ENCODE peak calls at places on chromosomes 16 and 17, in eight cellular contexts. E, R, C, I, Q, A, D and M are unnamed samples.

GRCh38 chr16:50360033-50360778 is 8.6 kb downstream of the BRD7 start:
- DNase-seq in Q (peak), R (peak), D (no peak), C (peak), I (no peak), A (peak), E (peak), M (peak)

GRCh38 chr17:14886200-14886739 is 378.9 kb downstream of the PMP22 start:
- DNase-seq in C (no peak), D (no peak), Q (peak), E (no peak), I (no peak), R (no peak), A (no peak), M (peak)

GRCh38 chr17:77287432-77288068 is 146.8 kb downstream of the SEC14L1 start:
- DNase-seq in D (no peak), R (peak), A (peak), E (peak), Q (peak), C (peak), I (peak), M (peak)

GRCh38 chr17:30543456-30543855 is 66.2 kb downstream of the GOSR1 start:
- DNase-seq in I (no peak), Q (no peak), C (no peak), R (no peak), E (no peak), A (peak), D (no peak), M (no peak)

GRCh38 chr17:1714980-1715802 is 5.0 kb upstream of the TLCD2 start:
- DNase-seq in I (peak), A (peak), Q (peak), D (peak), R (peak), C (peak), E (peak), M (peak)

GRCh38 chr17:79020631-79021301 is 3.2 kb upstream of the C1QTNF1 start:
- DNase-seq in Q (peak), E (no peak), I (no peak), A (no peak), C (no peak), D (no peak), R (no peak), M (peak)

GRCh38 chr16:57882797-57883196 is 80.5 kb upstream of the KIFC3 start:
- DNase-seq in D (no peak), C (no peak), E (no peak), A (no peak), R (peak), I (no peak), Q (peak), M (no peak)

GRCh38 chr17:41957058-41957868 is 9.3 kb upstream of the CNP start:
- DNase-seq in C (no peak), E (no peak), Q (no peak), R (peak), D (no peak), I (no peak), A (no peak), M (no peak)

GRCh38 chr16:79628501-79628975 is 28.0 kb upstream of the MAF start:
- DNase-seq in I (no peak), D (no peak), E (no peak), R (peak), A (no peak), Q (no peak), C (no peak), M (peak)

GRCh38 chr16:11955713-11956123 is 9.3 kb upstream of the TNFRSF17 start:
- DNase-seq in R (peak), I (no peak), D (no peak), C (no peak), Q (peak), A (peak), E (peak), M (peak)

GRCh38 chr16:69397821-69398521 is 12.2 kb upstream of the TERF2 start:
- DNase-seq in C (peak), R (peak), I (peak), Q (peak), E (peak), D (no peak), A (peak), M (peak)

GRCh38 chr16:72985148-72985882 is 62.6 kb downstream of the ZFHX3 start:
- DNase-seq in D (no peak), Q (peak), C (peak), R (peak), E (no peak), I (no peak), A (peak), M (no peak)

GRCh38 chr17:80882323-80882722 is 109.3 kb upstream of the CHMP6 start:
- DNase-seq in E (no peak), C (no peak), I (no peak), A (no peak), R (no peak), Q (no peak), D (no peak), M (no peak)

GRCh38 chr16:4972938-4973587 is 14.9 kb downstream of the SEC14L5 start:
- DNase-seq in R (no peak), E (no peak), A (no peak), D (no peak), C (no peak), Q (no peak), I (no peak), M (no peak)

GRCh38 chr16:56898847-56899246 is 33.1 kb upstream of the HERPUD1 start:
- DNase-seq in Q (no peak), I (no peak), E (no peak), R (no peak), C (no peak), A (no peak), D (no peak), M (no peak)

GRCh38 chr16:11550651-11551498 is 35.8 kb downstream of the LITAF start:
- DNase-seq in E (no peak), Q (no peak), A (no peak), C (no peak), I (no peak), D (no peak), R (no peak), M (no peak)

GRCh38 chr17:80504671-80505413 is 28.4 kb upstream of the NPTX1 start:
- DNase-seq in E (no peak), A (no peak), C (no peak), R (peak), D (no peak), I (no peak), Q (peak), M (no peak)

GRCh38 chr17:82595893-82596292 is 52.4 kb downstream of the WDR45B start:
- DNase-seq in I (peak), E (no peak), Q (no peak), A (no peak), R (no peak), D (no peak), C (no peak), M (no peak)

GRCh38 chr17:8488931-8489330 is 53.2 kb downstream of the NDEL1 start:
- DNase-seq in E (peak), R (peak), D (peak), A (peak), I (no peak), C (peak), Q (peak), M (peak)

GRCh38 chr17:72795941-72796340 is 296.5 kb downstream of the SLC39A11 start:
- DNase-seq in R (no peak), D (no peak), E (no peak), A (no peak), Q (no peak), C (no peak), I (no peak), M (no peak)

GRCh38 chr17:75288359-75288758 is 874 bp downstream of the SLC25A19 start:
- DNase-seq in Q (no peak), A (no peak), E (no peak), R (no peak), C (no peak), D (no peak), I (no peak), M (no peak)

GRCh38 chr17:59761385-59762021 is 54.0 kb downstream of the VMP1 start:
- DNase-seq in D (no peak), C (no peak), R (peak), E (no peak), A (peak), Q (peak), I (no peak), M (no peak)

GRCh38 chr17:68981288-68981687 is 26.1 kb upstream of the ABCA8 start:
- DNase-seq in R (peak), Q (peak), C (peak), D (no peak), I (peak), E (no peak), A (peak), M (no peak)

GRCh38 chr17:38598536-38598935 is 7.2 kb downstream of the SRCIN1 start:
- DNase-seq in Q (peak), A (no peak), R (peak), I (peak), D (no peak), E (peak), C (peak), M (peak)

GRCh38 chr17:33653389-33653788 is 360.3 kb upstream of the ASIC2 start:
- DNase-seq in E (no peak), R (no peak), A (no peak), D (no peak), I (no peak), Q (no peak), C (no peak), M (no peak)

GRCh38 chr17:58513391-58513912 is 986 bp downstream of the MTMR4 start:
- DNase-seq in D (no peak), R (no peak), C (no peak), Q (no peak), A (no peak), E (no peak), I (no peak), M (no peak)

GRCh38 chr17:49472527-49472926 is 22.6 kb upstream of the NGFR start:
- DNase-seq in R (no peak), A (no peak), Q (no peak), I (no peak), D (no peak), E (no peak), C (no peak), M (no peak)

GRCh38 chr16:70158261-70158939 is 15.2 kb upstream of the CLEC18C start:
- DNase-seq in E (peak), R (no peak), I (no peak), D (no peak), Q (no peak), C (no peak), A (no peak), M (no peak)

GRCh38 chr17:20203761-20204263 is 194.7 kb downstream of the SPECC1 start:
- DNase-seq in I (no peak), E (no peak), Q (no peak), C (no peak), R (peak), D (no peak), A (no peak), M (peak)

GRCh38 chr16:28882476-28883180 is 4.3 kb downstream of the ATP2A1 start:
- DNase-seq in I (no peak), C (no peak), D (no peak), Q (no peak), E (no peak), A (no peak), R (no peak), M (no peak)

GRCh38 chr17:42675984-42676423 is 790 bp downstream of the PLEKHH3 start:
- DNase-seq in C (peak), D (no peak), E (peak), I (peak), R (peak), A (no peak), Q (peak), M (peak)

GRCh38 chr16:27234603-27235002 is 31.3 kb downstream of the KDM8 start:
- DNase-seq in D (no peak), C (no peak), A (no peak), Q (no peak), I (no peak), R (no peak), E (no peak), M (no peak)

GRCh38 chr16:28218109-28218508 is 6.3 kb upstream of the XPO6 start:
- DNase-seq in A (no peak), R (peak), D (no peak), E (peak), C (peak), Q (peak), I (peak), M (peak)

GRCh38 chr17:35666967-35667552 is 64.4 kb upstream of the RASL10B start:
- DNase-seq in C (no peak), R (peak), E (peak), I (no peak), D (no peak), Q (peak), A (no peak), M (peak)

GRCh38 chr17:36594626-36595401 is 3.1 kb downstream of the DHRS11 start:
- DNase-seq in I (no peak), Q (no peak), C (no peak), E (no peak), D (no peak), A (no peak), R (no peak), M (no peak)

GRCh38 chr16:71637398-71637797 is 11.4 kb downstream of the MARVELD3 start:
- DNase-seq in D (no peak), A (peak), Q (peak), C (no peak), R (peak), I (no peak), E (no peak), M (no peak)

GRCh38 chr17:39774043-39774442 is 36.3 kb downstream of the GRB7 start:
- DNase-seq in A (no peak), C (no peak), R (no peak), Q (no peak), E (no peak), I (no peak), D (no peak), M (peak)

GRCh38 chr17:58156839-58157803 is 8.9 kb downstream of the OR4D1 start:
- DNase-seq in E (peak), C (peak), D (no peak), Q (no peak), I (peak), A (no peak), R (no peak), M (peak)

GRCh38 chr16:85037050-85037410 is 9.4 kb downstream of the KIAA0513 start:
- DNase-seq in R (peak), I (no peak), C (no peak), E (no peak), A (no peak), D (no peak), Q (peak), M (peak)

GRCh38 chr17:28725166-28725659 is 820 bp downstream of the TLCD1 start:
- DNase-seq in I (peak), D (no peak), Q (peak), E (peak), A (no peak), C (no peak), R (peak), M (peak)

DNA sequence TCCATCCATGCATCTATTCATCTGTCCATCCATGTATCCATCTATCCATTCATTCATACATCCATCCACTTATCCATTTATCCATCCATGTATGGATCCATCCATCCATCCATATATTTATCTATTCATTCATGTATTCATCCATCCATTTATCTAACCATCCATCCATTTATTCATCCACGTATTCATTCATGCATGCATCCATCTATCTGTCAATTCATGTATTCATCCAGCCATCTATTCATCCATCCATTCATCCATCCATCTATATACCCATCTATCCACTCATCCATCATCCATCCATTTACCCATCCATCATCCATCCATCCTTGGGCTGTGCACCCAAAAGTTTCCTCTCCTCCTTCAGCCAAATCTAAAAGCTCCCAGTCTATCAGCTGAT is 43.4 kb downstream of the GDE1 start:
- DNase-seq in A (no peak), E (no peak), C (no peak), R (no peak), Q (no peak), D (no peak), I (no peak), M (no peak)
- H3K4me3 ChIP-seq in A (no peak), E (no peak), C (no peak), R (no peak), Q (no peak), D (no peak), I (no peak), M (no peak)

GRCh38 chr16:89996178-89996489 is 23.1 kb downstream of the DBNDD1 start:
- DNase-seq in A (no peak), D (no peak), I (no peak), Q (no peak), E (no peak), C (no peak), R (no peak), M (no peak)

GRCh38 chr16:90002759-90003158 is 16.5 kb downstream of the DBNDD1 start:
- DNase-seq in A (no peak), E (no peak), D (no peak), I (no peak), R (no peak), C (no peak), Q (no peak), M (no peak)

GRCh38 chr16:90001761-90002503 is 17.3 kb downstream of the DBNDD1 start:
- DNase-seq in A (no peak), R (no peak), Q (no peak), C (no peak), D (no peak), I (no peak), E (no peak), M (no peak)

GRCh38 chr16:90000733-90001427 is 18.4 kb downstream of the DBNDD1 start:
- DNase-seq in A (no peak), D (no peak), R (no peak), C (no peak), I (no peak), Q (no peak), E (no peak), M (no peak)

DNA sequence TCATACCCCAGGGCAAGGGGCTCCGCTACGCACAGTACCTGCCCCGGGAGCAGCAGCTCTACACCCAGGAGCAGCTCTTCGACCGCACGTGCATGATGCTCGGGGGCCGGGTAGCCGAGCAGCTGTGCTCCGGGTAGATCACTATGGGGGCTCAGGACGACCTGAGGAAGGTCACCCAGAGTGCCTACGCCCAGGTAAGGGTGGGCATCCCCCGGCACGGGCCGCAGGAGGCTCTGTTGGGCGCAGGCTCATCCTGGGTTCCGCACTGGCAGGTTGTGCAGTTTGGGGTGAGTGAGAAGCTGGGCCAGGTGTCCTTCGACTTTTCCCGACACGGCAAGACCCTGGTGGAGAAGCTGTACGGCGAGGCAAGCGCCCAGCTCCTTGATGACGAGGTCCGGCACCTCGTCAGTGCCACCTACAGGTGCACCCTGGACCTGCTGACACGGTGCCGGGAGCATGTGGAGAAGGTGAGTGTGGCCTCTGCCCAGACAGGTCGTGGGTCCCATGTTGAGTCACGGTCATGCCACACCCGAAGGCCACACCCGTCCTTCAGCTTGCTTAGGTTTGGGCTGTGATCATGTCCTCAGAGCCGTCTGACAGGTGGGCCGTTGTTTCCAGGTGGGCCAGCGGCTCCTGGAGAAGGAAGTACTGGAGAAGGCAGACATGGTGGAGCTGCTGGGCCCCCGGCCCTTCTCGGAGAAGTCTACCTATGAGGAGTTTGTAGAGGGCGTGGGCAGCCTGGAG is 19.3 kb downstream of the DBNDD1 start:
- DNase-seq in A (no peak), E (no peak), I (no peak), D (no peak), Q (no peak), R (no peak), C (no peak), M (no peak)
- TF ChIP-seq CTCF in A (no peak), E (no peak), I (no peak), D (no peak), Q (no peak), R (no peak), C (no peak), M (no peak)

GRCh38 chr17:10196936-10197335 is 1.5 kb downstream of the GAS7 start:
- DNase-seq in D (no peak), R (no peak), E (no peak), Q (no peak), I (no peak), A (no peak), C (no peak), M (no peak)
- H3K4me3 ChIP-seq in D (peak), R (peak), E (peak), Q (no peak), I (peak), A (no peak), C (no peak), M (no peak)

GRCh38 chr17:67474081-67474661 is 97.1 kb downstream of the PITPNC1 start:
- DNase-seq in I (no peak), E (no peak), C (no peak), D (no peak), Q (peak), R (peak), A (peak), M (no peak)

GRCh38 chr17:67471118-67471517 is 94.0 kb downstream of the PITPNC1 start:
- DNase-seq in D (no peak), E (no peak), A (no peak), C (no peak), I (no peak), Q (no peak), R (no peak), M (no peak)

GRCh38 chr17:67466251-67466650 is 89.2 kb downstream of the PITPNC1 start:
- DNase-seq in E (no peak), A (no peak), R (no peak), Q (no peak), I (no peak), C (no peak), D (no peak), M (no peak)

GRCh38 chr17:67467500-67468481 is 90.7 kb downstream of the PITPNC1 start:
- DNase-seq in E (no peak), I (no peak), Q (no peak), D (no peak), C (no peak), A (no peak), R (no peak), M (no peak)

DNA sequence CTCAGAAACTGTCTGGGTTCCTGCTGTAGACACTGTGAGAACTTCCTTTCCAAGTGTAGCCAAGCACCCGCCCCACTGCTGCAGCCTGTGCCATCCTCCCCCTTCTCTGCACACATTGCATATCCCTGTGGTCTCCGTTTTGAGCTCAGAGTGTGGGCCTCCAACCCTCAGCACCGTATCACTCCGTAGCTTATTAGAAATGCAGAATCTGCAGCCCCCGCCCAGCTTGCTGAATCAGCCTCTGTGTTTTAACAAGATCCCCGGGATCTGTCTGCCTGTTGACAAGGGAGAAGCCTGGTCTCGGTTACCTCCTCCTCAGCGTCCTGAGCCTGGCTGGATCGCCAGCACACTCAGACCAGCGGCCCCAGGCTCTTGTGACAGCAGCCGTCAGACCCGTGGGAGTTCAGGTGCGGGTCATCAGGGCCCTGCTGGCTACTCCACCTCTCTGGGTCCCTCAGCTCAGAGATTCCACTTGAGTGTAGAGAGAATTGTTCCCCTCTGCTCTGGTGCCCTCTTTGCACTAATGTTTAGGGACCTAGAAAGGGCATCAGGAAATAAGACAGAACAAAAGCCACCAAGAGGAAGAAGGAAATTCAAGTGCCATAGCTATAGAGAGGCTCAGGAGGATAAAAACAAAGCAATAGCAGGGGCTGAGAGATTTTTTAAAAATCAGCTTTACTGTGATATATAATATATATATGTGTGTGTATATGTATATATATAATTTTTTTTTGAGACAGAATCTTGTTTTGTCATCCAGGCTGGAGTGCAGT is 92.3 kb downstream of the PITPNC1 start:
- DNase-seq in E (peak), D (no peak), C (no peak), Q (peak), I (no peak), R (peak), A (no peak), M (peak)
- TF ChIP-seq CTCF in E (no peak), D (no peak), C (no peak), Q (no peak), I (no peak), R (no peak), A (no peak), M (no peak)

GRCh38 chr17:55729484-55729883 is 6.8 kb upstream of the TMEM100 start:
- DNase-seq in E (no peak), Q (no peak), R (no peak), A (no peak), D (no peak), C (no peak), I (no peak), M (no peak)
- H3K4me3 ChIP-seq in E (no peak), Q (no peak), R (no peak), A (no peak), D (no peak), C (no peak), I (no peak), M (no peak)